ENCODE peak calls at places on chromosomes 1 and 21, in five cellular contexts. G is A549, Y is HepG2, W is GM23338, Z is GM12878. R is an unnamed sample.

GRCh38 chr1:232678185-232678886 is 48.4 kb upstream of the SIPA1L2 start:
- DNase-seq in G (no peak), Y (no peak), Z (no peak), W (no peak), R (no peak)

GRCh38 chr1:2466834-2467554 is 9.1 kb upstream of the PLCH2 start:
- DNase-seq in Y (no peak), Z (no peak), W (peak; percentile 75), G (no peak), R (peak; percentile 92)

GRCh38 chr1:52033190-52034049 is at the start of gene KTI12:
- DNase-seq in G (peak; percentile 78), W (peak; percentile 95), Y (peak; percentile 82), Z (peak; percentile 60), R (peak; percentile 91)

GRCh38 chr21:29072873-29073221 is 601 bp downstream of the CCT8 start:
- DNase-seq in Z (no peak), W (peak; percentile 47), Y (peak; percentile 25), G (no peak), R (peak; percentile 18)

GRCh38 chr21:19541612-19542011 is 1138.0 kb upstream of the TMPRSS15 start:
- DNase-seq in W (no peak), Y (peak; percentile 3), Z (no peak), G (no peak), R (no peak)

GRCh38 chr1:168368131-168368530 is 87.5 kb downstream of the TBX19 start:
- DNase-seq in W (no peak), G (no peak), Z (no peak), Y (peak; percentile 75), R (no peak)

GRCh38 chr1:183417691-183418491 is at the start of gene NMNAT2:
- DNase-seq in G (peak; percentile 36), Y (no peak), W (peak; percentile 86), Z (no peak), R (no peak)

GRCh38 chr1:168498159-168498609 is 45.6 kb downstream of the XCL2 start:
- DNase-seq in Y (no peak), G (no peak), Z (no peak), W (peak; percentile 20), R (no peak)

GRCh38 chr1:52867060-52867845 is 24.7 kb downstream of the ZYG11A start:
- DNase-seq in Z (peak; percentile 67), W (no peak), G (no peak), Y (no peak), R (no peak)

GRCh38 chr21:42086969-42087368 is 15.9 kb downstream of the UMODL1 start:
- DNase-seq in W (no peak), G (no peak), Z (no peak), Y (no peak), R (no peak)

GRCh38 chr21:42263591-42264131 is 44.7 kb downstream of the ABCG1 start:
- DNase-seq in Z (no peak), G (no peak), Y (no peak), W (peak; percentile 26), R (no peak)

GRCh38 chr1:193005785-193006184 is 53.4 kb downstream of the UCHL5 start:
- DNase-seq in Y (no peak), Z (no peak), G (no peak), W (no peak), R (no peak)

GRCh38 chr1:20386682-20387081 is 96.0 kb downstream of the VWA5B1 start:
- DNase-seq in Z (no peak), G (no peak), W (peak; percentile 47), Y (no peak), R (no peak)
- TF ChIP-seq JUNB in Z (no peak), G (no peak), W (no peak), Y (no peak), R (no peak)

GRCh38 chr1:26833432-26834405 is 7.2 kb downstream of the ZDHHC18 start:
- DNase-seq in Z (peak; percentile 88), G (no peak), W (no peak), Y (no peak), R (no peak)
- TF ChIP-seq JUNB in Z (peak; percentile 23), G (no peak), W (no peak), Y (no peak), R (no peak)

GRCh38 chr1:202229376-202229775 is 35.8 kb downstream of the LGR6 start:
- DNase-seq in W (no peak), Y (no peak), G (no peak), Z (no peak), R (no peak)

GRCh38 chr1:202225131-202225530 is 31.5 kb downstream of the LGR6 start:
- DNase-seq in Z (no peak), G (no peak), Y (no peak), W (no peak), R (no peak)

GRCh38 chr1:202228484-202229122 is 35.0 kb downstream of the LGR6 start:
- DNase-seq in W (no peak), G (no peak), Z (no peak), Y (no peak), R (no peak)

GRCh38 chr1:202227997-202228401 is 34.4 kb downstream of the LGR6 start:
- DNase-seq in Y (no peak), Z (no peak), G (no peak), W (no peak), R (no peak)

DNA sequence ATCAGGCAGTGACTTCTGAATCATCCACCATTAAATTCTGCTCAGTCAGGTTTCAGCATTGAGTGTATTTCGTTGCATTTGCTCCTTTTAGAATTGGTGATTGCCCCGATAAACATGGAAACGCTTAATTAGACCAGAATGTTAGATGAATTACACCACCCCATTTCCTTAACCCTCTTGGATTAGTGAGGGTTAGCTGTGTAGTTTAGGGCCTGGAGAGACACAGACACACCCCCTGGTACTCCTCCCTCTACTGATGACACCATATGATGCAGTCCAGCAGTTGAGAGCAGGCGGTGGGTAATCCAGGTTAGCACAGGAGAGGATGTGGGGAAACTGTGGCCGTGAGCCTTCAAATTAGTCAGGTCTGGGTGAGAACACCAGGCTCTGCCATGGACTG is 33.7 kb downstream of the LGR6 start:
- DNase-seq in Z (no peak), G (no peak), Y (no peak), W (no peak), R (no peak)
- TF ChIP-seq JUNB in Z (no peak), G (no peak), Y (no peak), W (no peak), R (no peak)

DNA sequence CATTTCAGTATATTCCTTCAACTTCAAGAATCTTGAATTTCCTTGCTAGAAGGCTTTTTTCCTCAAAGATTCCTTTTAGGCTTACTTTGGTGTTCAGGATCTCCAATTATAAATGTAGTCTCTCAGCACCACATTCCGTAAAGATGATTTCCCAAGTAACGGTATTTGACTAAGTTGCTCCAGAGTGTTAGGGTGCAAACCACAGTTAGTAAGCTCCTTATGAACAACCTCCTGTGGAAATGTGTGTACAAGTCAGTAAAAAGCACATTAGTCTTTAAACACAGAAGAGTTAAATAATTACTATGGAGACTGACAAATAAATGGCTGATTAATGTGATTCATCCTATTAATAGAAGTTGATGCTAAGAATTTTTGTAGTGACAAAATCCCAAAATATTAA is 10.3 kb downstream of the DONSON start:
- DNase-seq in Y (no peak), Z (no peak), W (no peak), G (no peak), R (no peak)
- TF ChIP-seq JUNB in Y (no peak), Z (no peak), W (no peak), G (no peak), R (no peak)

DNA sequence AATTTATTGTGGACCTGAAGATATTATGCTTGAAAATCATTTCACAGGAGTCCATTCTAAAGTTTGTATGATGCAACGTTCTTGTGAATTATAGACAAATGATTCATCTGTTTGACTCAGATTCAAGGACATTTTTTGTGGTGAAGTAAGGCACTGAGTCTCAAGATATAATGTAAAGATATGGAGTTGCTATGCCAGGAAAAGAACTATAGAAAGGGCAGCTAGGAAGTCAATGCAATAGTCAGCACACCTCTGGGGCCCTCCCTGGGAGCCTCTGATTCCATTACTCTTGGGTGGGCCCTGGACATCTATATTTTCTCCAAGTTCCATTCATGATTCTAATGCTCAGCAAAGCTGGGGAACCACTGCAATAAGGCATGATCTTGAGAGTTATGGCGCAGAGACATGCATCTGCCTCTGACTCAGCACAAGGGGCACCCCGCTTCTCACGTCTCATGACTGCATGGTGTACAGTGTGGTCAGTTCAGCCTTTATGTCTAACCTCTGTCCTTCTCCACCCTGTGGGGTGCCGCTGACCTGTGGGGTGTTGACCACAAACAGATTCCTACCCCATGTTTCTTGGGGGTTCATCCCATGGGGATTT is 34.1 kb downstream of the ETS2 start:
- DNase-seq in Z (no peak), Y (no peak), G (no peak), W (no peak), R (no peak)
- TF ChIP-seq JUNB in Z (no peak), Y (no peak), G (peak; percentile 78), W (no peak), R (no peak)

DNA sequence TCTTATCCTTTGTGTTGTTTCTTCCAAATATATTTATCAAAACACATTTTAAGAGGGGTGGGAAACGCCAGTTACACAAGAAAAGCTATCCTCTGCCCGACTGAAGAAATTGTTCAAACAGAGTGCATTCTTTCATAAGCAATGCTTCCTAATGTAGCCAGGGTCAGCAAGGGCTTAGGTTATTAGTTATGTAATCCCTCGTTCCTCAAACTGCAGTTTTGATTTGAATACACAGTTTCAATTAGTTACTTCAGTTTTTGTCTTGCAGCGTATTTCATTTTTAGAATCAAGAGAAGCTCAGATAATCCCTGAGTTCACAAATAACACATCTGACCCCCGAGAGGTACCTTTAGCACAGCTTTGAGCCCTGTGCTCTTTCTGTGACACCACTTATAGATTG is 141.7 kb upstream of the NRIP1 start:
- DNase-seq in Y (no peak), W (no peak), Z (peak; percentile 8), G (no peak), R (no peak)
- TF ChIP-seq JUNB in Y (no peak), W (no peak), Z (peak; percentile 90), G (no peak), R (no peak)

DNA sequence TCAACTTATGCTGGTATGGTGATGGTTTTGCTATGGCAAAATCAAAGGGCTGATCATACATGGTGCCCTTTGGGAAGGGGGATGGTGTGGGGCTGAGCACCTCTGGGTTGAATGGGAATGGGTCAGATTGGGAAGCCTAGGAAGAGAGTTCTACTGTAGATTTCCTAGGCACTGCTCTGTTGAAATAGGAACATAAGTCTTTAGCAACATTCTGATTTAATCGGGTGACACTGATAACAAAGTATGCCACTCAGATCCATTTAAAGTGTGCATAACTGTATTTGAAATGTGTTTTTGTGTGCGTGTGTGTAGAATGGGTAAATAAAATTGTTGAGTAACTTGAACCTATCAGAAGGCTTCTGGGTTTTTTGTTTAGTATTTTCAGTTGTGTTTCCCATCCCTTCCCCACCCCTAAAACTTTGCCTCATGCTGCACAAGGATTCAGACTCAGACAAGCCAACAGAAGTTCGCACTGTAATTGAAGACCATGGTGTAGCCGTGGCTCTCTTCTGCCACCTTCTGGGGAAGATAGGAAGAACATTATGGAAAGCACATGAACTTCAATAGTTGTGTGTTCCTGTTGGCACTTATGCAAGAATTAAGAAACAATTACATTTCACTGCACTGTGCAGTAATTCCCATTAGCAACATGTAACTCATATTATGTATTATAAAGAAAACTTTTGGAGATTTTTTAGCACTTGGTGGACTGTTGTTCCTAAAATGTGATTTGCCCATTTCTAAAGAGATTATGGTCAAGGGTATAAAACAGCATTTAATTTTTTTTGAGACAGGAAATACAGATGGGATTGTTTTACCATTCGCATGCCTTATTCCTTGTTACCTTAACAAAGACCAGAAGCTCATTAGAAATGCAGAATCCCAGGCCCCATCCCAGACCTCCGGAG is 10.9 kb upstream of the C4BPB start:
- DNase-seq in Z (peak; percentile 53), W (peak; percentile 74), G (peak; percentile 62), Y (peak; percentile 71), R (peak; percentile 83)
- TF ChIP-seq JUNB in Z (no peak), W (no peak), G (no peak), Y (no peak), R (no peak)

DNA sequence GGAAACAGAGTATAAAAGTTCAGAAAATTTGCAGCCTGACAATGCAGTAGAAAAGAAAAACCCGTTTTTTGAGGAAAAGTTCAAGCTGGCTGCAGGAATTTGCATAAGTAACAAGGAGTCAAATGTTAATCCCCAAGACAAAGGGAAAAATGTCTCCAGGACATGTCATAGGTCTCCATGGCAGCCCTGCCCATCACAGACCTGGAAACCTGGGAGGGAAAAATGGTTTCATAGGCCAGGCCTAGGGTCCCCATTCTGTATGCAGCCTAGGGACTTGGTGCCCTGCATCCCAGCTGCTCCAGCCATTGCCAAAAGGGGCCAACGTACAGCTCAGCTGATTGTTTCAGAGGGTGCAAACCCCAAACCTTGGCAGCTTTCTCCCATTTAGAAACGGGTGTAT is 3.6 kb upstream of the KCNT2 start:
- DNase-seq in Y (no peak), G (no peak), W (peak; percentile 61), Z (no peak), R (no peak)
- TF ChIP-seq JUNB in Y (no peak), G (no peak), W (no peak), Z (no peak), R (no peak)